ENCODE peak calls at places on chromosomes 2 and 18, in four cellular contexts. U, H, B and L are unnamed samples.

GRCh38 chr2:27238976-27239375 is 21.8 kb downstream of the CAD start:
- DNase-seq in U (no peak), H (no peak), B (no peak), L (no peak)

GRCh38 chr2:120237491-120237902 is 14.3 kb upstream of the TMEM185B start:
- DNase-seq in B (peak; percentile 89), U (peak; percentile 39), H (peak; percentile 35), L (peak; percentile 57)

GRCh38 chr2:149715005-149715592 is 127.5 kb upstream of the MMADHC start:
- DNase-seq in H (no peak), B (peak; percentile 68), U (peak; percentile 56), L (peak; percentile 39)

GRCh38 chr2:14401838-14402237 is 230.7 kb upstream of the LRATD1 start:
- DNase-seq in U (no peak), H (no peak), B (no peak), L (peak; percentile 15)

GRCh38 chr2:30197570-30197969 is 33.8 kb upstream of the LBH start:
- DNase-seq in U (no peak), B (no peak), H (no peak), L (no peak)

GRCh38 chr2:229340086-229340760 is 69.1 kb upstream of the PID1 start:
- DNase-seq in U (peak; percentile 94), H (no peak), B (peak; percentile 82), L (no peak)

GRCh38 chr2:21026479-21027282 is 17.2 kb downstream of the APOB start:
- DNase-seq in H (no peak), U (no peak), B (no peak), L (no peak)

GRCh38 chr2:71494091-71494490 is 40.7 kb downstream of the DYSF start:
- DNase-seq in B (no peak), U (no peak), H (no peak), L (no peak)

GRCh38 chr2:40346535-40347354 is 105.1 kb downstream of the SLC8A1 start:
- DNase-seq in H (no peak), U (no peak), B (peak; percentile 66), L (no peak)

DNA sequence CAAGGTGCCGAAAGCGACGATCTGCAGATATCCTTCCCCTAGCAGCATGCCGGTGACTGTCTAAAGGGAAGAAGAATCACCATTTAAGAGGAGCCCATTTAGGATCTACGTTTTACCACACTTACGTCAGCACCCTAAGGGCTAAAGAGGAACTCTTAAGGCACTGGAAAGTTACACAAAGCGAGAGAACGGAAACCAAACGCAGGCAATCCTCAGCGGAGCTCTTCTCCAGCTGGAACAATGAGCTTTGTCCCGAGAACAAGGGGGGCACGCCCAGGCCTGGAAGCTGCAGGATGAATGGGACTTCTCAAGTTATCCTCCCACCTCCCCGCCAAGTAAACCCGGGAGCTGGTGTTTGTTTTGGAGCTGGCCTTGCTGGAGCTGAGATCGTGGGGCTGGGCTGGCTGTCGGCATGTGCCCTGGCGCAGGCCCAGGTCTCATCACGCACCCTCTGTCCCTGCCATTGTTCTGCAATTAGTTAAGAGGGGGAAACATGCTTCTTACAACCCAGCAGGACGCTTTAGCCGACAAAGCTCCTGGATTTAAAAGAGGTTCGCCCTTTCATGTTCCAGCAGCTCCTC is 36.5 kb downstream of the PXDN start:
- DNase-seq in H (peak; percentile 55), U (peak; percentile 87), B (peak; percentile 94), L (peak; percentile 70)
- H3K4me3 ChIP-seq in H (no peak overlapping the region), U (peak overlapping the region; percentile 20), B (peak overlapping the region; percentile 59), L (no peak overlapping the region)

DNA sequence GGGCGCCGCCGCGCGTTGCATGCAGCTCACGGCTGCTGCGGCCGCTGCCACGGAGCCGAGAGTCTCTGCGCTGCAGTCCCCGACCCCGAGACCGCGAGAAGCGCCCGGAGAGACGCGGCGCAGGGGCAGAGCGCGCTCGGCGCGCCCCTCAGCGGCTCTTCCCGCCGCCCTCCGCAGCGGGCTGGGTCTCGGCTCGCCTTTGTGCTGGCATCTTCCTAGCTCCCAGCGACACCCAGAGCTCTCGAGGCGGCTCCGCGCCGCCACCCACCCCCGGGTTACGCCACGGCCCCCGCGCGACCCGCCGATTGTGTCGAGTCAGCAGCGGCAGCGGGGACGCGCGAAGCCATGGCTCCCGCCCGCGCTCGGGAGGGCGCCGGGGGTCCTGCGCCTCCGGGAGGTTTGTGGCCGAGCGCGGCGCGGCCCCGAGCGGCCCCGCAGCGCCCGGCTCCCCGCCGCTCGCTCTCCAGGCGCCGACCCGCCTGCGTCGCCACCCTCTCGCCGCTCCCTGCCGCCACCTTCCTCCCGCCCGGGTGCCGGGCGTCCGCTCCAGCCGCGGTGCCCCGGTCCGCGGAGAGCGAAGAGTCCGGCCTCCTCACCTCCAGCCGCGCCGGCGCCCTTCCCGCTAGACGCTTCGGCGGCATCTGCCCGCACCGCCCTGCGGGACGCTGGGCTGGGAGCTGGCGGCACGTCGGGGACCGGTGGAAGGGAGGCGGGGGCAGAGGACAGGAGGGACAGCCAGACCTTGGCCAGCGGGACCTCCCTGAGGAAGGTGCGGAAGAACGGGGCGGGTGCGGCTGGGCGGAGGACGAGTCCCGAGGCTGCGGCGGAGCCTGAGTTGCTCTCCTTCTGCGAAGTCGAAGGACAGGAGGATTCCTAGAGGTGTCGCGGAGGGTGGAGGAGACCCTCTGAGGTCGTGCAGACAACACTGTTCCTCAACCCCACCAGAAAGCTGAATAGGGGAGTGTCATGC is 46.3 kb upstream of the CCDC150 start:
- DNase-seq in B (peak; percentile 82), U (no peak), H (no peak), L (peak; percentile 80)
- H3K4me3 ChIP-seq in B (peak within 1 kb of the TSS; percentile 84), U (peak within 1 kb of the TSS; percentile 51), H (peak within 1 kb of the TSS; percentile 47), L (peak within 1 kb of the TSS; percentile 90)

GRCh38 chr2:207143131-207143473 is 22.6 kb downstream of the KLF7 start:
- DNase-seq in U (no peak), H (no peak), B (no peak), L (no peak)
- H3K4me3 ChIP-seq in U (no peak overlapping the region), H (no peak overlapping the region), B (peak overlapping the region; percentile 63), L (no peak overlapping the region)

GRCh38 chr18:47262397-47263196 is 11.1 kb upstream of the SKOR2 start:
- DNase-seq in U (no peak), B (no peak), H (no peak), L (no peak)
- H3K4me3 ChIP-seq in U (no peak overlapping the region), B (no peak overlapping the region), H (no peak overlapping the region), L (no peak overlapping the region)

DNA sequence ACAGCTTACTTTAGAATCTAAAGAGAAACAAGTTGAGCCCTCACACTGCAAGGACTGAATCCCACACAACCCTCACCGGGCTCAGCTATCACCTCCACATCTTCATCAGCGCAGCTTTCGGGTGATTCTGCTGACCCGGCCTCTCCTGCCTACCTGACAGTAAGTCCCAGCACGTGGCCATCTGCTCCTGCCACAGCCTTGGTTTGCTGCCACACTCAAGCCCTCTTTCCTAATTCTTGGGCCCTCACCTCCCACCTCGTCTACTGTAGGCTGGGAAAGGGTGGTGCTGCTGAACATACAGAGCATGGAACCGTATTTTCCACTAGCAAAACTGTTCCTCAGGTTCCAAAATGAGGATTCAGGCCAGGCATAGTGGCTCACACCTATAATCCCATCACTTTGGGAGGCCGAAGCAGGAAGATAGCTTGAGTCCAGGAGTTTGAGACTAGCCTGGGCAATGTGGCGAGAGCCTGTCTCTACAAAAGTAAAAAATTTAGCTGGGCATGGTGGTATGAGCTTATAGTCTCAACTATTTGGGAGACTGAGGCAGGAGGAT is 55.3 kb upstream of the HAAO start:
- DNase-seq in B (no peak), U (no peak), H (no peak), L (no peak)
- H3K4me3 ChIP-seq in B (no peak overlapping the region), U (no peak overlapping the region), H (no peak overlapping the region), L (no peak overlapping the region)

DNA sequence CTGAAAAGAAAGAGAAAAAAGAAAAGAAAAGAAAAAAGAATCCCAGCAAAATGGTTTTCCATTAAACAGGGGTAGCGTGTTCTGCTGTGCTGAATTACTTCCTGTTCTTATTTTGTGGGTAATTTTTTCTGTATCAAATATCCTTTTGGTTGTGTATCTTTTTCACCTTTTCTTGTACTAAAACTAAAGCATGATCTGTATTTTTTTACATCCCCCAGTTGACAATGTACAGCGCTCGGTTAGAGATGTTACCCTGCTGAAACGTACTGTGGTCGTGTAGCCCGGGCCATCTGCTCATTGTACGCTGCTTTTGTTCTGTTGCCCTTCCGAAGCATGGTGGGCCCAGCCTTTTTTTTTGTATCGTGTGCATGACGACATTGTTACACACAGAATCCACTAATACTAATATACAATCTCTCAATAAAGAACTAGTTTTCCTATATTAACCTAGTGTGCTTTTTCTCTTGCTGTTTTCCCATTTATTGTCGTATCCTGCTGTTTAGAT is 233.1 kb downstream of the HAUS1 start:
- DNase-seq in H (no peak), B (no peak), U (no peak), L (no peak)
- H3K4me3 ChIP-seq in H (no peak overlapping the region), B (no peak overlapping the region), U (no peak overlapping the region), L (no peak overlapping the region)